ENCODE peak calls at places on chromosome 12, in five cellular contexts. Y, H, E, I and C are unnamed samples.

GRCh38 chr12:124213606-124214347 is 81.1 kb upstream of the RFLNA start:
- DNase-seq in Y (no peak), H (no peak), E (no peak), I (no peak), C (no peak)

GRCh38 chr12:3132636-3133409 is 55.6 kb downstream of the TSPAN9 start:
- DNase-seq in Y (no peak), H (no peak), E (no peak), I (peak), C (no peak)

GRCh38 chr12:123250471-123251383 is 17.5 kb downstream of the MTRFR start:
- DNase-seq in Y (no peak), H (peak), E (no peak), I (peak), C (no peak)

GRCh38 chr12:2958432-2959193 is 584 bp upstream of the TEAD4 start:
- DNase-seq in Y (no peak), H (peak), E (no peak), I (no peak), C (no peak)

GRCh38 chr12:94148841-94149780 is 734 bp downstream of the PLXNC1 start:
- DNase-seq in Y (no peak), H (no peak), E (peak), I (peak), C (peak)

GRCh38 chr12:120116792-120117651 is 469 bp upstream of the RAB35 start:
- DNase-seq in Y (peak), H (peak), E (peak), I (peak), C (peak)

GRCh38 chr12:53205747-53206146 is 1.3 kb downstream of the ITGB7 start:
- DNase-seq in Y (no peak), H (no peak), E (no peak), I (no peak), C (peak)

GRCh38 chr12:89225808-89226368 is 126.4 kb downstream of the DUSP6 start:
- DNase-seq in Y (no peak), H (peak), E (no peak), I (no peak), C (no peak)

GRCh38 chr12:29152223-29152868 is 3.3 kb downstream of the FAR2 start:
- DNase-seq in Y (no peak), H (no peak), E (peak), I (no peak), C (no peak)

GRCh38 chr12:75852143-75852542 is 179.4 kb downstream of the PHLDA1 start:
- DNase-seq in Y (no peak), H (no peak), E (no peak), I (peak), C (no peak)

GRCh38 chr12:63098851-63099250 is 52.1 kb downstream of the AVPR1A start:
- DNase-seq in Y (no peak), H (no peak), E (no peak), I (no peak), C (no peak)

GRCh38 chr12:63103489-63104131 is 47.4 kb downstream of the AVPR1A start:
- DNase-seq in Y (no peak), H (no peak), E (peak), I (no peak), C (no peak)
- TF ChIP-seq CTCF in Y (peak), H (peak), E (peak), I (peak), C (peak)

DNA sequence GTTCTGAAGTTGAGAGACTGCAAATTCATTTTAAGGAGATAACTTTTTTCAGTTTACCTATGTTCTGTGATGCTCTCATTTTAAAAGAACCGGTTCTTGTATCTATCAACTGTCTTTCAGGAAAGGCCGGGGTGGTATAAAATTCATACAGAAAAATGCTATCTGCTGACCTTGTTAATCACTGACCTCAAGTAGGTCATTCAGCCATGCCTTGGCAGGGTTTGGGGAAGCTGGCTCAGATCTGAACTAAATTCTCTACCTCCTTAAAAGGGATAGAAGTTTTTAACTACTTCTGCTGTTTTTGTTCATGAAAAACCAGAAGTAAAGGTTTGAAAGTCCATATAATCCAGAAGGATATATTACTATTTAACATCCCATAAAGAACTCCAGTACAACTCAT is 10.0 kb downstream of the MYRFL start:
- DNase-seq in Y (no peak), H (peak), E (no peak), I (no peak), C (no peak)
- TF ChIP-seq CTCF in Y (no peak), H (no peak), E (no peak), I (no peak), C (no peak)

DNA sequence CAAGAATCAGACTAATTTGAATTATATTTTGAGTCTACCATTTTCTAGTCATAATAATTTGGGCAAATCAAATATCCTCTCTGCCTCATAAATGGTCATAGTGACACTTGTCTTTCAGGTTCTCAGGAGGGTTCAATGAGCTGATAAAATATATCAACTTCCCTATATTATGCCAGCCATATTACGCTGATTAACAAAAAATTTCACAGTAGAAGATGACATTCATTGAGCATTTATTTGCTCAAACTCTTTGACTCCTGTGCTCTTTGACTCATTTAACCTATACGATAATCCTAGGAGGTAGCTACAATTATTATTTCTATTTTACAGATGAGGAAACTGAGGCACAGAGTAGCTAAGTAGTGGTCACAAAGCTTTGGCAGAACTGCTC is 60.0 kb upstream of the CCDC91 start:
- DNase-seq in Y (no peak), H (no peak), E (no peak), I (no peak), C (no peak)
- TF ChIP-seq CTCF in Y (no peak), H (no peak), E (no peak), I (no peak), C (no peak)

GRCh38 chr12:7061138-7061537 is 620 bp downstream of the C1S start:
- DNase-seq in Y (no peak), H (no peak), E (no peak), I (no peak), C (no peak)
- TF ChIP-seq CTCF in Y (no peak), H (no peak), E (no peak), I (no peak), C (no peak)

GRCh38 chr12:31011336-31011735 is 62.3 kb upstream of the DDX11 start:
- DNase-seq in Y (no peak), H (peak), E (no peak), I (no peak), C (no peak)

GRCh38 chr12:31015215-31015614 is 58.4 kb upstream of the DDX11 start:
- DNase-seq in Y (no peak), H (no peak), E (no peak), I (no peak), C (no peak)

GRCh38 chr12:31008961-31009840 is 64.5 kb upstream of the DDX11 start:
- DNase-seq in Y (no peak), H (no peak), E (no peak), I (no peak), C (no peak)

GRCh38 chr12:31009976-31010375 is 63.7 kb upstream of the DDX11 start:
- DNase-seq in Y (no peak), H (no peak), E (no peak), I (no peak), C (no peak)

GRCh38 chr12:31011746-31012567 is 61.7 kb upstream of the DDX11 start:
- DNase-seq in Y (no peak), H (peak), E (no peak), I (peak), C (no peak)
- TF ChIP-seq CTCF in Y (no peak), H (no peak), E (no peak), I (peak), C (no peak)